ENCODE peak calls at places on chromosome 21, in five cellular contexts. I is cardiac muscle cell, N is GM23338, J is pancreas, M is heart right ventricle. T is an unnamed sample.

GRCh38 chr21:21612446-21612845 is 614.2 kb downstream of the NCAM2 start:
- DNase-seq in N (peak), I (no peak), J (no peak), M (no peak), T (peak)

GRCh38 chr21:25842925-25843324 is 108.2 kb downstream of the GABPA start:
- DNase-seq in N (no peak), J (no peak), M (no peak), I (no peak), T (no peak)

GRCh38 chr21:28069446-28069845 is 923.2 kb downstream of the LTN1 start:
- DNase-seq in I (no peak), M (no peak), N (peak), J (no peak), T (no peak)

GRCh38 chr21:28742527-28742926 is 250.2 kb downstream of the LTN1 start:
- DNase-seq in N (no peak), M (no peak), J (no peak), I (no peak), T (no peak)

GRCh38 chr21:29149771-29150425 is 19.5 kb downstream of the MAP3K7CL start:
- DNase-seq in I (no peak), J (no peak), N (no peak), M (no peak), T (no peak)

GRCh38 chr21:25092441-25093011 is 514.8 kb downstream of the MRPL39 start:
- DNase-seq in I (no peak), M (no peak), N (no peak), J (no peak), T (no peak)

GRCh38 chr21:28805885-28806284 is 186.8 kb downstream of the LTN1 start:
- DNase-seq in J (no peak), N (no peak), M (no peak), I (no peak), T (no peak)

GRCh38 chr21:39001341-39001740 is 181.9 kb downstream of the PSMG1 start:
- DNase-seq in I (no peak), M (no peak), N (no peak), J (no peak), T (no peak)

GRCh38 chr21:40339050-40339449 is 471.8 kb downstream of the PCP4 start:
- DNase-seq in M (no peak), N (no peak), J (no peak), I (no peak), T (no peak)

GRCh38 chr21:40886931-40887330 is 40.0 kb upstream of the DSCAM start:
- DNase-seq in J (no peak), I (no peak), M (no peak), N (no peak), T (no peak)

GRCh38 chr21:27734146-27734545 is 767.3 kb upstream of the ADAMTS5 start:
- DNase-seq in J (no peak), M (no peak), I (no peak), N (no peak), T (no peak)

GRCh38 chr21:40797881-40798280 is 49.1 kb downstream of the DSCAM start:
- DNase-seq in J (no peak), N (no peak), M (no peak), I (no peak), T (no peak)

GRCh38 chr21:27201197-27201596 is 234.3 kb upstream of the ADAMTS5 start:
- DNase-seq in N (no peak), M (no peak), I (no peak), J (no peak), T (no peak)

GRCh38 chr21:17466166-17466565 is 46.7 kb upstream of the CXADR start:
- DNase-seq in N (no peak), I (no peak), J (no peak), M (no peak), T (no peak)

GRCh38 chr21:38790961-38791360 is 14.8 kb upstream of the ETS2 start:
- DNase-seq in I (no peak), J (no peak), M (no peak), N (no peak), T (no peak)

GRCh38 chr21:14923468-14923867 is 141.3 kb downstream of the NRIP1 start:
- DNase-seq in J (no peak), M (no peak), I (no peak), N (no peak), T (no peak)

GRCh38 chr21:38646213-38646837 is 148.0 kb upstream of the ERG start:
- DNase-seq in I (no peak), M (no peak), N (no peak), J (no peak), T (no peak)

GRCh38 chr21:39581414-39581813 is 31.3 kb upstream of the B3GALT5 start:
- DNase-seq in N (peak), J (no peak), I (no peak), M (no peak), T (no peak)

GRCh38 chr21:19523731-19524130 is 1120.1 kb upstream of the TMPRSS15 start:
- DNase-seq in I (no peak), N (no peak), M (no peak), J (no peak), T (no peak)

GRCh38 chr21:28834335-28835238 is 158.1 kb downstream of the LTN1 start:
- DNase-seq in N (peak), J (no peak), M (no peak), I (no peak), T (no peak)

GRCh38 chr21:14725219-14725618 is 179.1 kb upstream of the SAMSN1 start:
- DNase-seq in M (no peak), I (no peak), J (no peak), N (no peak), T (no peak)

DNA sequence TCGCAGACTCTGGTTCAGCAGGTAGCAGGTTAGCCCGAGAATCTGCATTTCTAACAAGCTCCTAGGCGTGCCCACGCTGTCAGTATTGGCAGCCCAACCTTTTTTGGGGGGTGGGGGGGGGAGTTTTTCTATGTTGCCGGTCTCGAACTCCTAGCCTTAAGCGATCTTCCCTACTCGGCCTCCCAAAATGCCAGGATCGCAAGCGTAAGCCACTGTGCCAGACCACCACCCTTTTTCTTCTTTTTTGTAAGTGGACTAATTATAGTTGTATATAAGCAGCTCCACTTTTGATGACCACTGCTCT is 480 bp upstream of the MIS18A start:
- DNase-seq in J (no peak), N (no peak), M (no peak), I (peak), T (no peak)
- TF ChIP-seq CTCF in J (no peak), N (no peak), M (no peak), I (no peak), T (no peak)

GRCh38 chr21:32888971-32889370 is 117.4 kb upstream of the PAXBP1 start:
- DNase-seq in I (no peak), N (peak), J (no peak), M (no peak), T (no peak)

GRCh38 chr21:32889596-32889995 is 118.0 kb upstream of the PAXBP1 start:
- DNase-seq in I (no peak), J (no peak), N (no peak), M (no peak), T (no peak)

GRCh38 chr21:32887026-32887425 is 115.5 kb upstream of the PAXBP1 start:
- DNase-seq in I (no peak), N (no peak), J (no peak), M (no peak), T (no peak)

GRCh38 chr21:32884062-32884461 is 112.5 kb upstream of the PAXBP1 start:
- DNase-seq in N (peak), J (no peak), M (no peak), I (no peak), T (no peak)

DNA sequence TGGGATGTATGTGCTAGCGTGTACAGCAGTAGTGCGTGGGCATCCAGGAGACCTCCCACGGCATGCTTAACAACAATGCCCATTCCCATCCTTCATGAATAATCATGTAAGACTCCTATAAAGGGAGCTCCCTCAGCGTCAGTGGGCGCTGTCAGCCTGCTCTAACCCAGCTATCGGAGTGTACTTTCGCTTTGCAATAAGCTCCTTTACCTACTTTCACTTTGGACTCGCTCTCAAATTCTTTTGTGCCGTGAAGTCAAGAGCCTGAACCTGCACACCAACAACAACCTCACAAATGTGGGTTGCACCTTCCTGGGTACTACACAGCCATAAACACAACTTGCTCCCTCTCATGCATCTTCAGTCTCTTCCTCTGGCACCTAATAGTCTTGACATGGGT is 114.8 kb upstream of the PAXBP1 start:
- DNase-seq in N (no peak), I (no peak), M (no peak), J (no peak), T (no peak)
- H3K4me3 ChIP-seq in N (no peak), I (no peak), M (no peak), J (no peak), T (no peak)

GRCh38 chr21:30354308-30355005 is 6.1 kb upstream of the KRTAP23-1 start:
- DNase-seq in N (no peak), M (no peak), J (no peak), I (no peak), T (no peak)
- TF ChIP-seq CTCF in N (no peak), M (no peak), J (no peak), I (no peak), T (no peak)

DNA sequence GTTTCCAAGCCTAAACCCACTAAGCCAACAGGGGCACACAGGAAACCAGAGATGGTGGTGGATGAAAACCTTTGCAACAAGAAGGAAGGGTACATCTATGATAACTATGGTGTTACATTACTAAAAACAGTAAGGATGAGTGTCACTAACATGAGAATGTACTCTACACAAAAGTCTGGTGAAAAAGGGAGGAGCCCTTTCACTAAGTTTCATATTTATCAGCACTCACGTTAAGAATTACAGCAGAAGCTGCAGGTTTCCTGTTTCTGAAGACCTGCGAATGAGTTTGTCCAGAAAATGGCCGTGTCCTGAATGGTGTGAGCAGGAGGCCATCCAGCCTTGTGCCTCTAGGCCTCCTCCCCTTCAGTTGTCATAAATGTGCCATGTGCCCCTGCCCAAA is 17.8 kb downstream of the ABCG1 start:
- DNase-seq in I (no peak), M (no peak), J (no peak), N (no peak), T (no peak)
- H3K4me3 ChIP-seq in I (no peak), M (no peak), J (no peak), N (no peak), T (no peak)

GRCh38 chr21:35602811-35603210 is 457.5 kb downstream of the SETD4 start:
- DNase-seq in M (no peak), N (no peak), I (no peak), J (no peak), T (no peak)

GRCh38 chr21:35606578-35606977 is 453.7 kb downstream of the SETD4 start:
- DNase-seq in N (no peak), M (no peak), J (no peak), I (no peak), T (no peak)

GRCh38 chr21:35606136-35606535 is 454.2 kb downstream of the SETD4 start:
- DNase-seq in M (no peak), N (no peak), I (no peak), J (no peak), T (no peak)

GRCh38 chr21:35607406-35607805 is 452.9 kb downstream of the SETD4 start:
- DNase-seq in I (no peak), M (no peak), J (no peak), N (no peak), T (no peak)

DNA sequence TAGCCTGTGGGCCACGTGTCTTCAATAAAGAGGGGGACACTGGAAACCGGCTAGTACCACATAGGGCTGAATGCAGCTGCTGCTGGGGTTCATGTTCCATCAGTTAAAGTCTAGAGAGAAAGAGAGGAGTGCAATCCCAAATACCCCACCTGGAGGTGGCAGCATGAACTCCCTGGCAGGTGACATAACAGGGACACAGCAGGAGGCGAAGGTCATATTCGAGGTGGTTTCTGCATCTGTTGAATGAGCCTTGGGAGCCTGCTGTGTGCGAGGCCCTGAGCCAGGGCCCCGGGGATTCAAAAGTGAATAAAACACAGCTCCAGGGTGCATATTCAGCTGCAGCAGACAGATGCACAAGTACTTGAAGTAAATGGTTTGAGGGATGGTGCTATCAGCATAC is 456.9 kb downstream of the SETD4 start:
- DNase-seq in N (peak), I (no peak), M (no peak), J (no peak), T (no peak)
- TF ChIP-seq CTCF in N (peak), I (no peak), M (no peak), J (no peak), T (no peak)

GRCh38 chr21:46254208-46254975 is 25.8 kb upstream of the LSS start:
- DNase-seq in N (no peak), M (no peak), I (no peak), J (no peak), T (no peak)
- H3K4me3 ChIP-seq in N (no peak), M (no peak), I (no peak), J (no peak), T (no peak)

GRCh38 chr21:33673473-33673872 is 31.2 kb downstream of the ITSN1 start:
- DNase-seq in I (no peak), N (no peak), J (no peak), M (no peak), T (no peak)

GRCh38 chr21:33668620-33669019 is 26.3 kb downstream of the ITSN1 start:
- DNase-seq in M (no peak), J (no peak), I (no peak), N (no peak), T (no peak)

GRCh38 chr21:33670076-33670475 is 27.8 kb downstream of the ITSN1 start:
- DNase-seq in N (no peak), M (no peak), J (no peak), I (no peak), T (no peak)

DNA sequence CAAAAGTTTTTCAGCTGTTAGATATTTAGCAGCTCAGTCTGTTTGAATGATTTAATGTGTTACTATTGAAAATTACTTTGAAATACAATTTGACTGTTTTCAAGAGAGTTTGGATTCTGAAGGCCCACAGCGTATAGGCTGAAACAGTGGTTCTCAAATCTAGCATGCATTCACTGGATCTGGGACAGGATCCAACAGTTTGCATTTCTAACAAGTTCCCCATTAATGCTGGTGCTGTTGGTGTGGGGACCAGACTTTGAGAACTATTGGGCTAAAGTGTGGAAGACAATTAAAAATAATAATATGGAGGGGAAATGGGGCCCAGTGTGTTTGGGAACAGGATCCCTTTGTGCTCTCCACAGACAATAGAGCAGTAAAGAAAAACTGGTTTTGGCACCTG is 31.9 kb downstream of the ITSN1 start:
- DNase-seq in N (no peak), I (no peak), M (no peak), J (no peak), T (no peak)
- TF ChIP-seq CTCF in N (no peak), I (no peak), M (no peak), J (no peak), T (no peak)

GRCh38 chr21:37455504-37455911 is 88.9 kb downstream of the DYRK1A start:
- DNase-seq in J (no peak), M (no peak), I (no peak), N (no peak), T (no peak)

GRCh38 chr21:37461494-37461893 is 94.9 kb downstream of the DYRK1A start:
- DNase-seq in J (no peak), I (no peak), N (no peak), M (no peak), T (no peak)

GRCh38 chr21:37459575-37459974 is 93.0 kb downstream of the DYRK1A start:
- DNase-seq in M (no peak), N (no peak), J (no peak), I (no peak), T (no peak)

GRCh38 chr21:37460196-37460595 is 93.6 kb downstream of the DYRK1A start:
- DNase-seq in I (peak), M (no peak), N (peak), J (no peak), T (no peak)

DNA sequence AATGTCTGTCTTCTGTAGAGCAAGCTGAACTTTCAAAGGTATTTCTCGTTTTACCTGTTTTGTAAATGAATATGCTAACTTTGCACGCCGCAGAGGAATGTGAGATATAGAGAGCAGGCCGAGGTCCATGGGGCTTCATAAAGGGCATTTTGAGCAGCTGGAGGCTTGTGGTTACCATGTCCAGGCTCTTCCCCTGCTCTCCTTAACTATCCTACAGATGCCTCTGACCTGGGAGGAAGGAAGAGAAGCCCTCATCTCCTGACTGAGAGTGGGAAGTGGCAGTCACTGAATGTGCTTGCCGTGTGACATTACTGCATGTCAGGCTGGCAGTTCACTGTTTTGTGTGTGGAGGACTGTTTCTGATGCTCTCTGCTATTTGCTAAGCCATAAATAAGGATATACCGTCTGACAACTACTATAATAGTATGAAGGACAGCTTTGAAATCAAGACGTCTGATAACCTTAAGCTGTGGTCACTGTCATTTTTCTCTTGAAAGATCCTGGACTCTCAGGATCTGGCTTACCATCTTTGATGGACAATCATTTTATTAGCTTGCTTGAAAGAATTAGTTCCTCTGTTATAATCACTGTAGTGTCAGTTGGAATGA is 92.2 kb downstream of the DYRK1A start:
- DNase-seq in M (no peak), I (no peak), N (peak), J (no peak), T (no peak)
- H3K4me3 ChIP-seq in M (no peak), I (no peak), N (no peak), J (no peak), T (no peak)

GRCh38 chr21:32494946-32495703 is 82.6 kb downstream of the EVA1C start:
- DNase-seq in N (peak), M (no peak), J (no peak), I (no peak), T (no peak)

GRCh38 chr21:32496536-32496935 is 84.0 kb downstream of the EVA1C start:
- DNase-seq in N (no peak), M (no peak), I (no peak), J (no peak), T (no peak)

DNA sequence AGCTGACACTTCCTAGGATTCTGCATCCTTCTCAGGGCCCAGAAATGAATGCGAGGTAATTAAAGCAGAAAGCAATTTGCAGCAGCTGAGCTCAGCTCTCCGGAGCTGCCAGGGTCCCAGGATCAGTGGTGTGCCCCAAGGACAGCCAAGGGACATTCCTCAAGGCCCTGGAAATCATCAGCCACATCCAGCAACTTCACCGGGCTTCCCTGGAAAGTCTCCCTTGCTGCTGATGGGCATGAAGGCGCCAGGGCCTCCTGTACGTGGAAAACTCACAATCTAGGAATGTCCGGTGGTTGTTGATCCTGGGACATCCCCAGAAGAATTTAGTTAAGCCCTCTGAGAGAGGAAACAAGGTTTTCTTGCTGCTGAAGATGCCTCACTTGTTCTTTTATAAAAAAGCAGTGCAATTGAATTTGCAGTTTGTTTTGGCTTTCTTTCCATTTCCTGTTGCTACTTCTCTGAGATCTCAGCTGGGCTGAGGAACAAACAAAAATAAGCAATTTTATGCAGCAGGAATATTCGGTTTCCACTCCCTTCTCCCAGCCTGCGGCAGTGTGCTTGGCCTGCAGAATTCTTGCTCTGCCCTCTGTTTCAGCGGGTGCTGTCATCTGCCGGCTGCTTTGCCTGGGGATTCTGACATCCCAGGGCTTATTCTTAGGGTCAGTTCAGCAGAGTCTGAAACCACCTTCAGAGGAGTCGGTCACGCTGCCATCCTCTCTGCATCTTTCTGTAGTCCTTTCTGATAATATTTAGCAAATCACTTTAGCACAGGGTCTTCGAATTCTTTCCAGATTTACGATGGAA is 85.9 kb downstream of the TCP10L start:
- DNase-seq in M (peak), I (peak), N (no peak), J (no peak), T (no peak)
- TF ChIP-seq CTCF in M (no peak), I (peak), N (no peak), J (no peak), T (no peak)